ENCODE peak calls at places on chromosomes 7 and 10, in ten cellular contexts. Q, R, U, I, O, P, K, F, E and G are unnamed samples.

GRCh38 chr10:111600772-111601171 is 523.9 kb downstream of the ADRA2A start:
- DNase-seq in U (no peak), E (no peak), Q (peak; percentile 46), P (no peak), I (peak; percentile 48), F (no peak), O (no peak), K (no peak), R (peak; percentile 48), G (no peak)

GRCh38 chr10:132442636-132443035 is 45.6 kb downstream of the PWWP2B start:
- DNase-seq in I (no peak), U (no peak), Q (no peak), K (no peak), P (peak; percentile 78), E (no peak), R (no peak), F (no peak), O (no peak), G (no peak)

GRCh38 chr10:10533417-10533816 is 484.3 kb upstream of the CELF2 start:
- DNase-seq in E (no peak), U (no peak), F (no peak), O (no peak), R (no peak), I (no peak), P (no peak), Q (no peak), K (no peak), G (no peak)

GRCh38 chr10:107614939-107615665 is 450.6 kb upstream of the SORCS1 start:
- DNase-seq in E (no peak), I (no peak), R (no peak), Q (no peak), K (no peak), U (peak; percentile 12), P (no peak), F (no peak), O (no peak), G (no peak)

GRCh38 chr10:111206521-111206920 is 129.7 kb downstream of the ADRA2A start:
- DNase-seq in Q (no peak), U (no peak), P (no peak), E (no peak), K (no peak), F (no peak), I (no peak), R (no peak), O (no peak), G (no peak)

GRCh38 chr10:126561499-126562208 is 108.8 kb downstream of the C10orf90 start:
- DNase-seq in O (no peak), P (no peak), E (no peak), F (no peak), U (no peak), I (peak; percentile 52), K (peak; percentile 23), R (peak; percentile 64), Q (no peak), G (no peak)

GRCh38 chr10:75234683-75235374 is 928 bp downstream of the COMTD1 start:
- DNase-seq in Q (no peak), O (peak; percentile 82), E (peak; percentile 59), I (no peak), P (peak; percentile 95), U (no peak), K (no peak), F (no peak), R (peak; percentile 65), G (peak; percentile 78)

GRCh38 chr10:91712315-91712714 is 79.4 kb upstream of the PPP1R3C start:
- DNase-seq in Q (no peak), U (no peak), K (no peak), I (no peak), O (no peak), P (no peak), R (no peak), E (no peak), F (no peak), G (peak; percentile 24)

DNA sequence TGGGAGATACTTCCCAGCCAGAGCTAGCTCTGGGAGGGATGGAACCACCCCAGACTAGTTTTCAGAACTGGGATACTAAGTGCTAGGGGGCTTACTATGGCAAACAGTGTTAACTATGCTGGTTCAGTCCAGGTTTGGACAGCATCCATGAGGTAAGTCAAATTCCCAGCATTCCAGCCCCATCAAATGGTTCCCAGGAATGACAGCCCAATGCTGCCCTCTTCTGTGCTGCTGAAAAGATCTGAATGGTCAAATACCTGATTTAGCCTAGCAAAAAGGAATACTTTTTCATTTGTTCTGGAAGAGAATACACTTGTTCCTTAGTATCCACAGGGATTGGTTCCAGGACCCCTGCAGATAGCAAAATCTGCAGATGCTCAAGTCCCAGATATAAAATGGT is 141.8 kb upstream of the CCDC6 start:
- DNase-seq in O (no peak), Q (no peak), U (no peak), E (peak; percentile 6), R (peak; percentile 66), P (no peak), F (no peak), I (no peak), K (peak; percentile 58), G (no peak)
- TF ChIP-seq CTCF in O (peak; percentile 29), Q (peak; percentile 28), U (peak; percentile 41), E (peak; percentile 47), R (peak; percentile 35), P (no peak), F (no peak), I (no peak), K (peak; percentile 36), G (no peak)

GRCh38 chr7:77693830-77694583 is 2.3 kb upstream of the RSBN1L start:
- DNase-seq in F (no peak), E (no peak), R (no peak), P (no peak), Q (no peak), K (no peak), O (no peak), I (no peak), U (no peak), G (no peak)

GRCh38 chr7:77697535-77697831 is 1.2 kb downstream of the RSBN1L start:
- DNase-seq in R (no peak), P (peak; percentile 83), F (no peak), E (peak; percentile 64), U (no peak), I (peak; percentile 43), K (peak; percentile 53), Q (peak; percentile 75), O (no peak), G (no peak)

GRCh38 chr7:77696643-77697534 is 630 bp downstream of the RSBN1L start:
- DNase-seq in O (no peak), F (peak; percentile 32), E (peak; percentile 89), Q (peak; percentile 72), R (peak; percentile 82), P (peak; percentile 93), U (no peak), I (peak; percentile 66), K (peak; percentile 38), G (peak; percentile 61)

GRCh38 chr7:77698042-77698625 is 1.9 kb downstream of the RSBN1L start:
- DNase-seq in R (no peak), P (no peak), Q (no peak), F (no peak), O (no peak), U (no peak), I (no peak), E (no peak), K (no peak), G (peak; percentile 13)

GRCh38 chr7:77696057-77696642 is at the start of gene RSBN1L:
- DNase-seq in U (peak; percentile 73), P (peak; percentile 99), K (peak; percentile 96), F (peak; percentile 99), I (peak; percentile 99), Q (peak; percentile 99), E (peak; percentile 99), R (peak; percentile 99), O (peak; percentile 96), G (peak; percentile 98)
- H3K4me3 ChIP-seq in U (peak within 1 kb of the TSS; percentile 98), P (peak within 1 kb of the TSS; percentile 98), K (peak within 1 kb of the TSS; percentile 93), F (peak within 1 kb of the TSS; percentile 100), I (peak within 1 kb of the TSS; percentile 83), Q (peak within 1 kb of the TSS; percentile 84), E (peak within 1 kb of the TSS; percentile 75), R (peak within 1 kb of the TSS; percentile 83), O (peak within 1 kb of the TSS; percentile 96), G (peak within 1 kb of the TSS; percentile 93)

GRCh38 chr10:77604063-77604462 is 33.5 kb downstream of the KCNMA1 start:
- DNase-seq in U (no peak), P (no peak), F (no peak), E (no peak), Q (no peak), R (no peak), I (no peak), K (no peak), O (no peak), G (peak; percentile 24)

GRCh38 chr10:77601488-77601887 is 36.1 kb downstream of the KCNMA1 start:
- DNase-seq in F (peak; percentile 58), E (no peak), R (no peak), I (no peak), O (no peak), Q (peak; percentile 76), K (no peak), U (no peak), P (peak; percentile 23), G (no peak)

GRCh38 chr10:77602913-77603528 is 34.6 kb downstream of the KCNMA1 start:
- DNase-seq in P (no peak), E (no peak), U (no peak), F (no peak), I (no peak), Q (no peak), K (no peak), R (no peak), O (no peak), G (no peak)

GRCh38 chr10:77603529-77603927 is 34.1 kb downstream of the KCNMA1 start:
- DNase-seq in K (no peak), I (no peak), F (peak; percentile 59), U (no peak), P (no peak), R (no peak), O (no peak), Q (peak; percentile 73), E (peak; percentile 34), G (peak; percentile 42)

DNA sequence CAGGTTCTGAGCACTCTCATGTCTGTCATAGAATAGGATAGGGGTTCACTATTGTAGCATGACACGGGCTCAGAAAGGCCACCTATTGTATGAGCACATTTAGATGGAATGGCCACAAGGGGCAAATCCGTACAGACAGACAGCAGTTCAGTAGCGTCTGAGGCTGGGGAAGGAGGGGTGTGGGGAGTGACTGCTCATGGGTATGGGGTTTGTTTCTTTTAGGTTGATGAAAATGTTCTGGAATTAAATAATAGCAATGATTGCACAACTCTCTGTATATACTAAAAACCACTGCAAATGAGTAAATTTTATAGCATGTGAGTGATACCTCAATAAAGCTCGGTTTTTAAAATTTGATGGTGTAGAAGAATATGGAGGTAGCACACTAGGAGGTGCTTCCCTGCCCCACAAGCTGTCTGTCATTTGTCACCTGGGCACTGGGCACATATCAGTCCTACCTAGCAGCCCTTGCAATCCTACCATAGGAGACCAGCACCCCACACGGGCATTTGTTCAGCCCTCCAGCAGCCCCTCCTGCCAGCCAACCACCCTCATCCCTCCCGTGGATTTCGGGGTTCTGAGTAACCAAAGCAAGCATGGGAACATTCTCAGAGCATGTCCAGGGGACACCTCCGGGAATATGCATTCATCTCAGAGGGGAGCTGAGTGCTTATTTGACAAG is 35.2 kb downstream of the KCNMA1 start:
- DNase-seq in U (no peak), R (no peak), E (no peak), K (no peak), F (no peak), Q (no peak), I (no peak), O (no peak), P (no peak), G (no peak)
- TF ChIP-seq CTCF in U (peak; percentile 10), R (no peak), E (no peak), K (no peak), F (no peak), Q (no peak), I (no peak), O (no peak), P (no peak), G (no peak)

GRCh38 chr10:3812141-3812540 is 27.1 kb upstream of the KLF6 start:
- DNase-seq in R (no peak), E (no peak), Q (no peak), I (no peak), U (no peak), O (no peak), F (no peak), P (no peak), K (no peak), G (no peak)

GRCh38 chr10:3813267-3813666 is 28.3 kb upstream of the KLF6 start:
- DNase-seq in U (no peak), E (no peak), P (no peak), R (no peak), O (no peak), Q (no peak), I (no peak), K (no peak), F (no peak), G (no peak)

GRCh38 chr10:3813986-3814831 is 29.2 kb upstream of the KLF6 start:
- DNase-seq in F (no peak), I (no peak), U (no peak), R (no peak), Q (no peak), E (no peak), P (no peak), K (no peak), O (no peak), G (no peak)

GRCh38 chr10:3808689-3809199 is 23.7 kb upstream of the KLF6 start:
- DNase-seq in R (no peak), P (no peak), K (no peak), I (no peak), Q (no peak), E (no peak), U (no peak), F (no peak), O (no peak), G (no peak)

DNA sequence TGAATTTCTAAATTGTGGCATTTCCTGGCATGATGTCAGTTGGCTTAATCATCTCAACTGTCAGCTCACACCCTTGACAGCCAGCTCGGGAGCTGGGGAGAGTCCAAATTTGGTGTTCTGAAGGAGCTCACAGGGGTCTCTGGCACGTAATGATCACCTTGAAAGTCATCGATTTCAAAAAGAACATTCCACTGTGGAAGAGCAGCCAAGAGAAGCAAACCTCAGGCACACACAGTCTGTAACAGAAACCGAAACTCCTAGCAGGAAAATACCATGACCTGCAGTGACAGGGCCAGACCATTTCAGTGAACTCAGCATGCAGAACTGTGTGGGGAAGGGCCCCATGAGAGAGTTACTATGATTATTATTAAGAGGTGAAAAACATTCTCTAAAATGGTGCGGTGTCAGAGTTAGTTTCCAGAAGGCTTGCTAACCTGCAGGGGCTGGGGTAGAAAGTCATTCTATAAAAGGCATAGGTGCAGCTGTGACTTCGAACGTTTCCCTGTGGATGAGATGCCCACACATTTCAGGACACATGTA is 26.4 kb upstream of the KLF6 start:
- DNase-seq in F (no peak), U (no peak), R (no peak), I (no peak), K (peak; percentile 71), O (no peak), Q (peak; percentile 78), E (no peak), P (no peak), G (peak; percentile 89)
- H3K4me3 ChIP-seq in F (no peak overlapping the region), U (peak overlapping the region; percentile 24), R (no peak overlapping the region), I (no peak overlapping the region), K (peak overlapping the region; percentile 41), O (no peak overlapping the region), Q (peak overlapping the region; percentile 21), E (peak overlapping the region; percentile 13), P (no peak overlapping the region), G (peak overlapping the region; percentile 28)